ENCODE peak calls at places on chromosomes 4 and X, in nine cellular contexts. One of them, this sample, is unnamed.

GRCh38 chrX:55057691-55058249 is 17.1 kb upstream of the PAGE2B start:
- DNase-seq in body of pancreas: peak; percentile 14
- DNase-seq in esophagus muscularis mucosa: no peak
- DNase-seq in IMR-90: peak; percentile 28
- DNase-seq in heart left ventricle: no peak
- DNase-seq in Peyer's patch: peak; percentile 69
- DNase-seq in tibial nerve: peak; percentile 60
- DNase-seq in suprapubic skin: no peak
- DNase-seq in spleen: no peak
- DNase-seq in this sample: no peak

GRCh38 chrX:73963682-73964081 is 340.3 kb upstream of the ZCCHC13 start:
- DNase-seq in suprapubic skin: no peak
- DNase-seq in IMR-90: no peak
- DNase-seq in esophagus muscularis mucosa: no peak
- DNase-seq in tibial nerve: no peak
- DNase-seq in Peyer's patch: no peak
- DNase-seq in heart left ventricle: peak; percentile 61
- DNase-seq in body of pancreas: no peak
- DNase-seq in spleen: no peak
- DNase-seq in this sample: peak; percentile 49

GRCh38 chr4:145779319-145779801 is 99.4 kb downstream of the C4orf51 start:
- DNase-seq in esophagus muscularis mucosa: peak; percentile 86
- DNase-seq in body of pancreas: no peak
- DNase-seq in tibial nerve: no peak
- DNase-seq in Peyer's patch: no peak
- DNase-seq in spleen: no peak
- DNase-seq in suprapubic skin: no peak
- DNase-seq in heart left ventricle: no peak
- DNase-seq in IMR-90: no peak
- DNase-seq in this sample: no peak

GRCh38 chr4:147198411-147199051 is 252.9 kb upstream of the TTC29 start:
- DNase-seq in IMR-90: peak; percentile 41
- DNase-seq in suprapubic skin: no peak
- DNase-seq in esophagus muscularis mucosa: no peak
- DNase-seq in Peyer's patch: no peak
- DNase-seq in spleen: no peak
- DNase-seq in tibial nerve: no peak
- DNase-seq in body of pancreas: no peak
- DNase-seq in heart left ventricle: no peak
- DNase-seq in this sample: no peak

GRCh38 chr4:143773998-143774898 is 73.8 kb upstream of the FREM3 start:
- DNase-seq in suprapubic skin: no peak
- DNase-seq in Peyer's patch: peak; percentile 73
- DNase-seq in esophagus muscularis mucosa: no peak
- DNase-seq in heart left ventricle: no peak
- DNase-seq in IMR-90: peak; percentile 41
- DNase-seq in spleen: no peak
- DNase-seq in body of pancreas: peak; percentile 26
- DNase-seq in tibial nerve: peak; percentile 20
- DNase-seq in this sample: no peak

GRCh38 chr4:107392951-107393350 is 327.1 kb downstream of the PAPSS1 start:
- DNase-seq in Peyer's patch: no peak
- DNase-seq in esophagus muscularis mucosa: no peak
- DNase-seq in IMR-90: peak; percentile 1
- DNase-seq in suprapubic skin: no peak
- DNase-seq in body of pancreas: no peak
- DNase-seq in spleen: no peak
- DNase-seq in heart left ventricle: no peak
- DNase-seq in tibial nerve: peak; percentile 13
- DNase-seq in this sample: peak; percentile 18

GRCh38 chr4:53490161-53490915 is 100.9 kb downstream of the LNX1 start:
- DNase-seq in spleen: no peak
- DNase-seq in Peyer's patch: no peak
- DNase-seq in body of pancreas: no peak
- DNase-seq in suprapubic skin: no peak
- DNase-seq in heart left ventricle: no peak
- DNase-seq in esophagus muscularis mucosa: no peak
- DNase-seq in IMR-90: peak; percentile 45
- DNase-seq in tibial nerve: no peak
- DNase-seq in this sample: no peak

GRCh38 chr4:28225005-28225404 is 1364.4 kb downstream of the STIM2 start:
- DNase-seq in tibial nerve: no peak
- DNase-seq in IMR-90: peak; percentile 67
- DNase-seq in body of pancreas: no peak
- DNase-seq in esophagus muscularis mucosa: no peak
- DNase-seq in suprapubic skin: no peak
- DNase-seq in Peyer's patch: no peak
- DNase-seq in heart left ventricle: no peak
- DNase-seq in spleen: no peak
- DNase-seq in this sample: no peak

GRCh38 chr4:168183717-168184571 is 91.6 kb downstream of the ANXA10 start:
- DNase-seq in esophagus muscularis mucosa: no peak
- DNase-seq in heart left ventricle: no peak
- DNase-seq in IMR-90: peak; percentile 59
- DNase-seq in Peyer's patch: no peak
- DNase-seq in tibial nerve: no peak
- DNase-seq in suprapubic skin: no peak
- DNase-seq in body of pancreas: no peak
- DNase-seq in spleen: no peak
- DNase-seq in this sample: no peak

GRCh38 chrX:70398899-70399298 is 24.2 kb upstream of the GDPD2 start:
- DNase-seq in IMR-90: peak; percentile 16
- DNase-seq in tibial nerve: no peak
- DNase-seq in heart left ventricle: no peak
- DNase-seq in Peyer's patch: no peak
- DNase-seq in spleen: no peak
- DNase-seq in suprapubic skin: no peak
- DNase-seq in esophagus muscularis mucosa: no peak
- DNase-seq in body of pancreas: no peak
- DNase-seq in this sample: no peak

GRCh38 chr4:56129431-56129861 is 180.7 kb downstream of the CEP135 start:
- DNase-seq in suprapubic skin: no peak
- DNase-seq in IMR-90: no peak
- DNase-seq in Peyer's patch: peak; percentile 80
- DNase-seq in spleen: no peak
- DNase-seq in body of pancreas: peak; percentile 19
- DNase-seq in esophagus muscularis mucosa: no peak
- DNase-seq in heart left ventricle: no peak
- DNase-seq in tibial nerve: no peak
- DNase-seq in this sample: no peak

GRCh38 chrX:107118322-107119147 is at the start of gene RBM41:
- DNase-seq in spleen: peak; percentile 91
- DNase-seq in heart left ventricle: peak; percentile 79
- DNase-seq in Peyer's patch: peak; percentile 92
- DNase-seq in esophagus muscularis mucosa: peak; percentile 92
- DNase-seq in tibial nerve: peak; percentile 70
- DNase-seq in suprapubic skin: peak; percentile 77
- DNase-seq in IMR-90: peak; percentile 67
- DNase-seq in body of pancreas: peak; percentile 69
- DNase-seq in this sample: peak; percentile 72

GRCh38 chr4:37661643-37662221 is 24.4 kb downstream of the RELL1 start:
- DNase-seq in spleen: no peak
- DNase-seq in heart left ventricle: no peak
- DNase-seq in esophagus muscularis mucosa: no peak
- DNase-seq in Peyer's patch: no peak
- DNase-seq in tibial nerve: no peak
- DNase-seq in suprapubic skin: no peak
- DNase-seq in IMR-90: peak; percentile 61
- DNase-seq in body of pancreas: no peak
- DNase-seq in this sample: no peak

GRCh38 chrX:45824471-45824870 is 623.8 kb upstream of the DIPK2B start:
- DNase-seq in body of pancreas: no peak
- DNase-seq in suprapubic skin: no peak
- DNase-seq in spleen: no peak
- DNase-seq in Peyer's patch: peak; percentile 49
- DNase-seq in tibial nerve: no peak
- DNase-seq in esophagus muscularis mucosa: no peak
- DNase-seq in IMR-90: peak; percentile 96
- DNase-seq in heart left ventricle: no peak
- DNase-seq in this sample: peak; percentile 9

GRCh38 chrX:105120460-105120859 is 100.0 kb downstream of the TEX13A start:
- DNase-seq in heart left ventricle: no peak
- DNase-seq in Peyer's patch: no peak
- DNase-seq in IMR-90: no peak
- DNase-seq in body of pancreas: no peak
- DNase-seq in spleen: no peak
- DNase-seq in esophagus muscularis mucosa: no peak
- DNase-seq in tibial nerve: no peak
- DNase-seq in suprapubic skin: no peak
- DNase-seq in this sample: no peak

GRCh38 chrX:81779701-81780100 is 577.8 kb downstream of the SH3BGRL start:
- DNase-seq in body of pancreas: no peak
- DNase-seq in heart left ventricle: no peak
- DNase-seq in suprapubic skin: no peak
- DNase-seq in esophagus muscularis mucosa: no peak
- DNase-seq in tibial nerve: no peak
- DNase-seq in IMR-90: no peak
- DNase-seq in Peyer's patch: no peak
- DNase-seq in spleen: no peak
- DNase-seq in this sample: no peak
- H3K9me3 ChIP-seq in body of pancreas: no peaks in the 10 kb centered on the region
- H3K9me3 ChIP-seq in heart left ventricle: no peaks in the 10 kb centered on the region
- H3K9me3 ChIP-seq in suprapubic skin: no peaks in the 10 kb centered on the region
- H3K9me3 ChIP-seq in esophagus muscularis mucosa: no peaks in the 10 kb centered on the region
- H3K9me3 ChIP-seq in tibial nerve: no peaks in the 10 kb centered on the region
- H3K9me3 ChIP-seq in IMR-90: no peaks in the 10 kb centered on the region
- H3K9me3 ChIP-seq in Peyer's patch: no peaks in the 10 kb centered on the region
- H3K9me3 ChIP-seq in spleen: no peaks in the 10 kb centered on the region
- H3K9me3 ChIP-seq in this sample: no peaks in the 10 kb centered on the region

GRCh38 chrX:41452565-41452964 is 5.4 kb downstream of the NYX start:
- DNase-seq in heart left ventricle: no peak
- DNase-seq in tibial nerve: no peak
- DNase-seq in Peyer's patch: no peak
- DNase-seq in esophagus muscularis mucosa: no peak
- DNase-seq in IMR-90: peak; percentile 21
- DNase-seq in suprapubic skin: no peak
- DNase-seq in body of pancreas: no peak
- DNase-seq in spleen: peak; percentile 6
- DNase-seq in this sample: no peak

GRCh38 chrX:41449138-41449537 is 2.0 kb downstream of the NYX start:
- DNase-seq in tibial nerve: no peak
- DNase-seq in heart left ventricle: no peak
- DNase-seq in spleen: no peak
- DNase-seq in Peyer's patch: no peak
- DNase-seq in IMR-90: no peak
- DNase-seq in body of pancreas: no peak
- DNase-seq in esophagus muscularis mucosa: no peak
- DNase-seq in suprapubic skin: no peak
- DNase-seq in this sample: no peak

GRCh38 chrX:41447897-41448296 is 754 bp downstream of the NYX start:
- DNase-seq in body of pancreas: no peak
- DNase-seq in tibial nerve: no peak
- DNase-seq in suprapubic skin: no peak
- DNase-seq in Peyer's patch: no peak
- DNase-seq in IMR-90: no peak
- DNase-seq in esophagus muscularis mucosa: no peak
- DNase-seq in spleen: no peak
- DNase-seq in heart left ventricle: no peak
- DNase-seq in this sample: no peak

GRCh38 chrX:41452972-41453371 is 5.8 kb downstream of the NYX start:
- DNase-seq in esophagus muscularis mucosa: no peak
- DNase-seq in tibial nerve: no peak
- DNase-seq in IMR-90: peak; percentile 45
- DNase-seq in heart left ventricle: no peak
- DNase-seq in spleen: peak; percentile 28
- DNase-seq in Peyer's patch: no peak
- DNase-seq in suprapubic skin: no peak
- DNase-seq in body of pancreas: no peak
- DNase-seq in this sample: no peak

GRCh38 chrX:41449615-41450014 is 2.5 kb downstream of the NYX start:
- DNase-seq in spleen: no peak
- DNase-seq in Peyer's patch: no peak
- DNase-seq in tibial nerve: peak; percentile 24
- DNase-seq in esophagus muscularis mucosa: no peak
- DNase-seq in suprapubic skin: no peak
- DNase-seq in IMR-90: peak; percentile 24
- DNase-seq in heart left ventricle: no peak
- DNase-seq in body of pancreas: no peak
- DNase-seq in this sample: peak; percentile 47
- H3K4me3 ChIP-seq in spleen: no peak overlapping the region
- H3K4me3 ChIP-seq in Peyer's patch: no peak overlapping the region
- H3K4me3 ChIP-seq in tibial nerve: no peak overlapping the region
- H3K4me3 ChIP-seq in esophagus muscularis mucosa: peak overlapping the region; percentile 15
- H3K4me3 ChIP-seq in suprapubic skin: no peak overlapping the region
- H3K4me3 ChIP-seq in IMR-90: no peak overlapping the region
- H3K4me3 ChIP-seq in heart left ventricle: peak overlapping the region; percentile 3
- H3K4me3 ChIP-seq in body of pancreas: no peak overlapping the region
- H3K4me3 ChIP-seq in this sample: peak overlapping the region; percentile 14

GRCh38 chrX:85243155-85243554 is 424 bp downstream of the SATL1 start:
- DNase-seq in body of pancreas: no peak
- DNase-seq in esophagus muscularis mucosa: no peak
- DNase-seq in suprapubic skin: no peak
- DNase-seq in Peyer's patch: no peak
- DNase-seq in tibial nerve: no peak
- DNase-seq in IMR-90: no peak
- DNase-seq in heart left ventricle: no peak
- DNase-seq in spleen: no peak
- DNase-seq in this sample: no peak

GRCh38 chrX:85244411-85245210 is 820 bp downstream of the ZNF711 start:
- DNase-seq in esophagus muscularis mucosa: no peak
- DNase-seq in spleen: peak; percentile 61
- DNase-seq in Peyer's patch: no peak
- DNase-seq in heart left ventricle: peak; percentile 22
- DNase-seq in body of pancreas: peak; percentile 16
- DNase-seq in IMR-90: peak; percentile 7
- DNase-seq in suprapubic skin: no peak
- DNase-seq in tibial nerve: no peak
- DNase-seq in this sample: no peak

DNA sequence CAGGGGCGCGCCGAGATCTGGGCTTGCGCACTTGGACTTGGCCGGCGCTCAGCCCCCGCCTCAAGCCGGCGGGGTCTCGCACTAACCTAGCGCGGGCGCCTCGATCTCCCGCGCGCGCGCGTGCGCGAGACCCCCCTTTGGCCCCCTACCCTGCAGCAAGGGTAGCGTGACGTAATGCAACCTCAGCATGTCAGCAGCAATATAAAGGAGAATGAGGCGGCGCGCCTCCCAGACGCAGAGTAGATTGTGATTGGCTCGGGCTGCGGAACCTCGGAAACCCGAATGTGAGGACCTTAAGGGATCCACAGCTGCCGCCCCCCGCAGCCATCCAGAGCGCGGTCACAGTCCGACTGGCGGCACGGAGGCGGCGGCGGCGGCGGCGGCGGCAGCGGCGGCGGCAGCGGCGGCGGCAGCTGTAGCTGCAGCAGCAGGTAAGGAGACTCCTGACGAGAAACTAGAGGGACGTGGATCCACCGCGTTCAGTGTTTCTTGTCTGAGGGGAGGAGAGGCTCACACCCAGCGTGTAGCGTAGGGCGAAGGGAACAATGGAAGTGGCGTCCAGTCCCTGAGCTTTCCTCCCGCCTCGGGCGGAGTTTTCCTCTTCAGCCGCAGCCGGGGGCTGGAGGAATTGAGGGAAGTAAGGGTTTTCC is at the start of the genes SATL1 and ZNF711:
- DNase-seq in spleen: peak; percentile 70
- DNase-seq in body of pancreas: peak; percentile 53
- DNase-seq in Peyer's patch: peak; percentile 60
- DNase-seq in IMR-90: peak; percentile 51
- DNase-seq in heart left ventricle: peak; percentile 61
- DNase-seq in suprapubic skin: peak; percentile 72
- DNase-seq in esophagus muscularis mucosa: no peak
- DNase-seq in tibial nerve: no peak
- DNase-seq in this sample: no peak
- TF ChIP-seq POLR2A in spleen: no peak
- TF ChIP-seq POLR2A in body of pancreas: peak; percentile 15
- TF ChIP-seq POLR2A in Peyer's patch: no peak
- TF ChIP-seq POLR2A in IMR-90: no peak
- TF ChIP-seq POLR2A in heart left ventricle: no peak
- TF ChIP-seq POLR2A in suprapubic skin: no peak
- TF ChIP-seq POLR2A in esophagus muscularis mucosa: no peak
- TF ChIP-seq POLR2A in tibial nerve: no peak
- TF ChIP-seq POLR2A in this sample: no peak

GRCh38 chr4:87204559-87204958 is 15.9 kb downstream of the KLHL8 start:
- DNase-seq in tibial nerve: no peak
- DNase-seq in suprapubic skin: no peak
- DNase-seq in heart left ventricle: no peak
- DNase-seq in spleen: no peak
- DNase-seq in Peyer's patch: no peak
- DNase-seq in body of pancreas: no peak
- DNase-seq in esophagus muscularis mucosa: no peak
- DNase-seq in IMR-90: no peak
- DNase-seq in this sample: no peak
- H3K9me3 ChIP-seq in tibial nerve: peaks cover 5% of the 10 kb centered on the region
- H3K9me3 ChIP-seq in suprapubic skin: no peaks in the 10 kb centered on the region
- H3K9me3 ChIP-seq in heart left ventricle: peaks cover 6% of the 10 kb centered on the region
- H3K9me3 ChIP-seq in spleen: peaks cover 8% of the 10 kb centered on the region
- H3K9me3 ChIP-seq in Peyer's patch: peaks cover 3% of the 10 kb centered on the region
- H3K9me3 ChIP-seq in body of pancreas: no peaks in the 10 kb centered on the region
- H3K9me3 ChIP-seq in esophagus muscularis mucosa: no peaks in the 10 kb centered on the region
- H3K9me3 ChIP-seq in IMR-90: no peaks in the 10 kb centered on the region
- H3K9me3 ChIP-seq in this sample: no peaks in the 10 kb centered on the region

This sample was measured in gastrocnemius medialis.